ENCODE peak calls at places on chromosomes 4 and X, in seven cellular contexts. One of them, this sample, is unnamed. For H3K4me1, the result is how much of the 10 kb centered on the place peaks cover.

GRCh38 chrX:144801786-144802185 is 445.5 kb upstream of the SPANXN1 start:
- DNase-seq in ascending aorta: no peak
- DNase-seq in hepatocyte: no peak
- DNase-seq in astrocyte: no peak
- DNase-seq in right lobe of liver: no peak
- DNase-seq in adrenal gland: no peak
- DNase-seq in SJSA1: no peak
- DNase-seq in this sample: no peak

GRCh38 chr4:53943345-53944085 is 120.9 kb downstream of the CHIC2 start:
- DNase-seq in ascending aorta: no peak
- DNase-seq in SJSA1: no peak
- DNase-seq in hepatocyte: peak
- DNase-seq in right lobe of liver: no peak
- DNase-seq in adrenal gland: no peak
- DNase-seq in astrocyte: peak
- DNase-seq in this sample: no peak

GRCh38 chr4:147828361-147828760 is 96.5 kb downstream of the ARHGAP10 start:
- DNase-seq in ascending aorta: no peak
- DNase-seq in adrenal gland: no peak
- DNase-seq in hepatocyte: no peak
- DNase-seq in right lobe of liver: no peak
- DNase-seq in astrocyte: peak
- DNase-seq in SJSA1: no peak
- DNase-seq in this sample: no peak

GRCh38 chr4:40046311-40046980 is 10.2 kb upstream of the N4BP2 start:
- DNase-seq in right lobe of liver: peak
- DNase-seq in ascending aorta: no peak
- DNase-seq in adrenal gland: peak
- DNase-seq in SJSA1: no peak
- DNase-seq in astrocyte: peak
- DNase-seq in hepatocyte: peak
- DNase-seq in this sample: peak

GRCh38 chr4:22410645-22411247 is 105.1 kb downstream of the ADGRA3 start:
- DNase-seq in adrenal gland: no peak
- DNase-seq in astrocyte: no peak
- DNase-seq in right lobe of liver: no peak
- DNase-seq in ascending aorta: no peak
- DNase-seq in hepatocyte: peak
- DNase-seq in SJSA1: no peak
- DNase-seq in this sample: no peak

GRCh38 chrX:17597836-17598434 is 139.4 kb upstream of the SCML1 start:
- DNase-seq in adrenal gland: peak
- DNase-seq in hepatocyte: peak
- DNase-seq in astrocyte: peak
- DNase-seq in SJSA1: no peak
- DNase-seq in ascending aorta: peak
- DNase-seq in right lobe of liver: peak
- DNase-seq in this sample: peak

GRCh38 chr4:95761441-95761840 is 78.5 kb upstream of the PDHA2 start:
- DNase-seq in ascending aorta: no peak
- DNase-seq in astrocyte: peak
- DNase-seq in right lobe of liver: no peak
- DNase-seq in hepatocyte: peak
- DNase-seq in adrenal gland: no peak
- DNase-seq in SJSA1: no peak
- DNase-seq in this sample: no peak

GRCh38 chrX:154458954-154459829 is 1.1 kb downstream of the PLXNA3 start:
- DNase-seq in astrocyte: no peak
- DNase-seq in right lobe of liver: no peak
- DNase-seq in SJSA1: no peak
- DNase-seq in hepatocyte: peak
- DNase-seq in adrenal gland: peak
- DNase-seq in ascending aorta: no peak
- DNase-seq in this sample: peak

GRCh38 chrX:154371771-154372300 is 2.6 kb downstream of the FLNA start:
- DNase-seq in adrenal gland: no peak
- DNase-seq in ascending aorta: no peak
- DNase-seq in astrocyte: no peak
- DNase-seq in hepatocyte: no peak
- DNase-seq in SJSA1: no peak
- DNase-seq in right lobe of liver: no peak
- DNase-seq in this sample: peak

GRCh38 chr4:2588259-2588658 is 51.8 kb downstream of the FAM193A start:
- DNase-seq in astrocyte: no peak
- DNase-seq in right lobe of liver: no peak
- DNase-seq in SJSA1: no peak
- DNase-seq in adrenal gland: no peak
- DNase-seq in hepatocyte: no peak
- DNase-seq in ascending aorta: no peak
- DNase-seq in this sample: no peak

GRCh38 chr4:156929706-156930105 is 41.9 kb downstream of the PDGFC start:
- DNase-seq in SJSA1: no peak
- DNase-seq in hepatocyte: no peak
- DNase-seq in adrenal gland: no peak
- DNase-seq in right lobe of liver: no peak
- DNase-seq in ascending aorta: no peak
- DNase-seq in astrocyte: no peak
- DNase-seq in this sample: no peak

GRCh38 chr4:32140636-32141035 is 1420.5 kb downstream of the PCDH7 start:
- DNase-seq in right lobe of liver: no peak
- DNase-seq in astrocyte: peak
- DNase-seq in SJSA1: peak
- DNase-seq in hepatocyte: peak
- DNase-seq in ascending aorta: no peak
- DNase-seq in adrenal gland: no peak
- DNase-seq in this sample: no peak

GRCh38 chr4:94457692-94458106 is 6.0 kb downstream of the PDLIM5 start:
- DNase-seq in astrocyte: no peak
- DNase-seq in hepatocyte: no peak
- DNase-seq in adrenal gland: peak
- DNase-seq in ascending aorta: no peak
- DNase-seq in SJSA1: no peak
- DNase-seq in right lobe of liver: no peak
- DNase-seq in this sample: no peak

GRCh38 chrX:107442914-107443527 is 6.4 kb upstream of the FRMPD3 start:
- DNase-seq in ascending aorta: no peak
- DNase-seq in right lobe of liver: no peak
- DNase-seq in hepatocyte: peak
- DNase-seq in SJSA1: no peak
- DNase-seq in adrenal gland: no peak
- DNase-seq in astrocyte: no peak
- DNase-seq in this sample: peak

GRCh38 chr4:185390941-185391340 is 4.8 kb downstream of the LRP2BP start:
- DNase-seq in adrenal gland: no peak
- DNase-seq in ascending aorta: no peak
- DNase-seq in astrocyte: no peak
- DNase-seq in hepatocyte: no peak
- DNase-seq in SJSA1: no peak
- DNase-seq in right lobe of liver: no peak
- DNase-seq in this sample: no peak

GRCh38 chrX:40120838-40121580 is 23.3 kb upstream of the BCOR start:
- DNase-seq in astrocyte: no peak
- DNase-seq in SJSA1: no peak
- DNase-seq in right lobe of liver: no peak
- DNase-seq in ascending aorta: no peak
- DNase-seq in adrenal gland: no peak
- DNase-seq in hepatocyte: no peak
- DNase-seq in this sample: no peak

GRCh38 chrX:40116925-40117324 is 19.2 kb upstream of the BCOR start:
- DNase-seq in SJSA1: no peak
- DNase-seq in astrocyte: no peak
- DNase-seq in ascending aorta: no peak
- DNase-seq in hepatocyte: no peak
- DNase-seq in adrenal gland: no peak
- DNase-seq in right lobe of liver: no peak
- DNase-seq in this sample: no peak

GRCh38 chrX:40117715-40118285 is 20.0 kb upstream of the BCOR start:
- DNase-seq in astrocyte: no peak
- DNase-seq in hepatocyte: no peak
- DNase-seq in SJSA1: no peak
- DNase-seq in adrenal gland: no peak
- DNase-seq in ascending aorta: no peak
- DNase-seq in right lobe of liver: no peak
- DNase-seq in this sample: no peak

GRCh38 chrX:40122487-40122886 is 24.7 kb upstream of the BCOR start:
- DNase-seq in adrenal gland: no peak
- DNase-seq in astrocyte: no peak
- DNase-seq in ascending aorta: no peak
- DNase-seq in SJSA1: no peak
- DNase-seq in hepatocyte: no peak
- DNase-seq in right lobe of liver: no peak
- DNase-seq in this sample: no peak

GRCh38 chrX:40121618-40122017 is 23.9 kb upstream of the BCOR start:
- DNase-seq in astrocyte: no peak
- DNase-seq in hepatocyte: no peak
- DNase-seq in ascending aorta: no peak
- DNase-seq in adrenal gland: no peak
- DNase-seq in SJSA1: no peak
- DNase-seq in right lobe of liver: no peak
- DNase-seq in this sample: no peak
- H3K4me1 ChIP-seq in astrocyte: under half
- H3K4me1 ChIP-seq in hepatocyte: under half
- H3K4me1 ChIP-seq in ascending aorta: under half
- H3K4me1 ChIP-seq in adrenal gland: under half
- H3K4me1 ChIP-seq in SJSA1: under half
- H3K4me1 ChIP-seq in right lobe of liver: under half
- H3K4me1 ChIP-seq in this sample: under half

GRCh38 chr4:140996757-140997156 is 136.5 kb downstream of the RNF150 start:
- DNase-seq in ascending aorta: no peak
- DNase-seq in adrenal gland: no peak
- DNase-seq in SJSA1: no peak
- DNase-seq in right lobe of liver: no peak
- DNase-seq in astrocyte: peak
- DNase-seq in hepatocyte: no peak
- DNase-seq in this sample: no peak
- H3K4me1 ChIP-seq in ascending aorta: under half
- H3K4me1 ChIP-seq in adrenal gland: under half
- H3K4me1 ChIP-seq in SJSA1: under half
- H3K4me1 ChIP-seq in right lobe of liver: under half
- H3K4me1 ChIP-seq in astrocyte: under half
- H3K4me1 ChIP-seq in hepatocyte: under half
- H3K4me1 ChIP-seq in this sample: under half

GRCh38 chr4:1043658-1044468 is 32.4 kb downstream of the FGFRL1 start:
- DNase-seq in astrocyte: peak
- DNase-seq in SJSA1: peak
- DNase-seq in right lobe of liver: peak
- DNase-seq in ascending aorta: peak
- DNase-seq in hepatocyte: peak
- DNase-seq in adrenal gland: peak
- DNase-seq in this sample: peak

GRCh38 chr4:1041147-1041935 is 29.9 kb downstream of the FGFRL1 start:
- DNase-seq in ascending aorta: no peak
- DNase-seq in right lobe of liver: no peak
- DNase-seq in adrenal gland: no peak
- DNase-seq in hepatocyte: peak
- DNase-seq in SJSA1: peak
- DNase-seq in astrocyte: peak
- DNase-seq in this sample: no peak

GRCh38 chr4:1041936-1042330 is 30.5 kb downstream of the FGFRL1 start:
- DNase-seq in hepatocyte: no peak
- DNase-seq in astrocyte: no peak
- DNase-seq in adrenal gland: no peak
- DNase-seq in ascending aorta: no peak
- DNase-seq in SJSA1: no peak
- DNase-seq in right lobe of liver: no peak
- DNase-seq in this sample: peak

GRCh38 chr4:1043162-1043561 is 31.7 kb downstream of the FGFRL1 start:
- DNase-seq in ascending aorta: no peak
- DNase-seq in astrocyte: no peak
- DNase-seq in right lobe of liver: no peak
- DNase-seq in SJSA1: no peak
- DNase-seq in hepatocyte: no peak
- DNase-seq in adrenal gland: no peak
- DNase-seq in this sample: no peak

DNA sequence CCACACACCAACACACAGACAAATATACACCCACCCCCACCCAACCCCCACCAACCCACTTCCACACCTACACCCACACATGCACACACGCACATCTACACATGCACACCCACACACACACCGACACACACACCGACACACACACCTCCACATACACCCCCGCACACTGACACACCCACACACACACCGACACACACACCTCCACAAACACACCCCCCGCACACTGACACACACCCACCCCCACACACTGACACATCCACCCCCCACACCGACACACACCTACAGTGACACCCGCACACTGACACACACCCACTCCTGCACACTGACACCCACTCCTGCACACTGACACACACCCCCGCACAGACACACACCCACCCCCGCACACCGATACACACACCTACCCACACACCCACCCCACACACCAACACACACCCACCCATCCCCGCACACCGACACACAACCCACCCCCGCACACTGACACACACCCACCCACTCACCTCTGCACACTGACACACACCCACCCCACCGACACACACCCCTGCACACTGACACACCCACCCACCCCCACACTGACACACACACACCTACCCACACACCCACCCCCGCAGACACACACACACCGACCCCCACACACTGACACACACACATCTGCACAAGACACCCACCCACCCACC is 31.1 kb downstream of the FGFRL1 start:
- DNase-seq in SJSA1: no peak
- DNase-seq in adrenal gland: no peak
- DNase-seq in hepatocyte: no peak
- DNase-seq in right lobe of liver: no peak
- DNase-seq in astrocyte: no peak
- DNase-seq in ascending aorta: no peak
- DNase-seq in this sample: peak
- H3K4me1 ChIP-seq in SJSA1: under half
- H3K4me1 ChIP-seq in adrenal gland: under half
- H3K4me1 ChIP-seq in hepatocyte: under half
- H3K4me1 ChIP-seq in right lobe of liver: under half
- H3K4me1 ChIP-seq in astrocyte: half or more
- H3K4me1 ChIP-seq in ascending aorta: half or more
- H3K4me1 ChIP-seq in this sample: under half

GRCh38 chrX:123971963-123972362 is 10.5 kb downstream of the STAG2 start:
- DNase-seq in SJSA1: no peak
- DNase-seq in hepatocyte: no peak
- DNase-seq in ascending aorta: no peak
- DNase-seq in astrocyte: no peak
- DNase-seq in right lobe of liver: no peak
- DNase-seq in adrenal gland: no peak
- DNase-seq in this sample: no peak

GRCh38 chrX:123976671-123977316 is 15.3 kb downstream of the STAG2 start:
- DNase-seq in hepatocyte: peak
- DNase-seq in ascending aorta: no peak
- DNase-seq in right lobe of liver: no peak
- DNase-seq in adrenal gland: no peak
- DNase-seq in astrocyte: no peak
- DNase-seq in SJSA1: no peak
- DNase-seq in this sample: no peak

DNA sequence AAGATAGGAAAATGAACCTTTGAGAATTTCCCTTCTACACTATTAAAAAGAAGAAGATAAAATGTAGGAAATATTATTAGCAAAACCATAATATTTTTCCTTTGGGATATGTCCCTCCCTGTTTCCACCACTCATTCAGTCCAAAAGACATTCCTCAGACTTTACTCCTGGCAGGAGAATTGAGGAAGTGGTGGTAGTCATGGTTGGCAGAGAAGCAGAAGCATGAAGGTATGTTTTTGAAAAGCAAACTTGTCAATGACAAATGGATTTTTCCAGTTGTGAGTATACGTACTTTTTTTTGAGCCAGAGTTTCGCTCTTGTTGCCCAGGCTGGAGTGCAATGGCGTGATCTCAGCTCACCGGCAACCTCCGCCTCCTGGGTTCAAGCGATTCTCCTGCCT is 13.7 kb downstream of the STAG2 start:
- DNase-seq in adrenal gland: no peak
- DNase-seq in right lobe of liver: no peak
- DNase-seq in SJSA1: no peak
- DNase-seq in ascending aorta: no peak
- DNase-seq in hepatocyte: no peak
- DNase-seq in astrocyte: peak
- DNase-seq in this sample: no peak
- H3K4me1 ChIP-seq in adrenal gland: under half
- H3K4me1 ChIP-seq in right lobe of liver: under half
- H3K4me1 ChIP-seq in SJSA1: under half
- H3K4me1 ChIP-seq in ascending aorta: under half
- H3K4me1 ChIP-seq in hepatocyte: under half
- H3K4me1 ChIP-seq in astrocyte: under half
- H3K4me1 ChIP-seq in this sample: under half

This sample was measured in mucosa of descending colon.